ENCODE peak calls at places on chromosome 4, in five cellular contexts. One of them, this sample, is unnamed.

GRCh38 chr4:110702326-110702725 is 79.4 kb upstream of the PITX2 start:
- DNase-seq in ovary: no peak
- DNase-seq in ascending aorta: no peak
- DNase-seq in astrocyte: no peak
- DNase-seq in OCI-LY7: no peak
- DNase-seq in this sample: no peak

GRCh38 chr4:13504374-13504773 is 20.2 kb upstream of the RAB28 start:
- DNase-seq in ascending aorta: no peak
- DNase-seq in astrocyte: no peak
- DNase-seq in ovary: no peak
- DNase-seq in OCI-LY7: no peak
- DNase-seq in this sample: no peak

GRCh38 chr4:152981278-152981677 is 45.2 kb downstream of the FHDC1 start:
- DNase-seq in OCI-LY7: no peak
- DNase-seq in astrocyte: peak
- DNase-seq in ascending aorta: no peak
- DNase-seq in ovary: no peak
- DNase-seq in this sample: no peak

GRCh38 chr4:162458051-162458450 is 294.3 kb upstream of the FSTL5 start:
- DNase-seq in OCI-LY7: no peak
- DNase-seq in ascending aorta: no peak
- DNase-seq in astrocyte: no peak
- DNase-seq in ovary: no peak
- DNase-seq in this sample: no peak

GRCh38 chr4:101795704-101796103 is 5.2 kb downstream of the BANK1 start:
- DNase-seq in astrocyte: no peak
- DNase-seq in ascending aorta: no peak
- DNase-seq in OCI-LY7: no peak
- DNase-seq in ovary: no peak
- DNase-seq in this sample: no peak

GRCh38 chr4:24565054-24565453 is 19.3 kb downstream of the DHX15 start:
- DNase-seq in ovary: no peak
- DNase-seq in OCI-LY7: no peak
- DNase-seq in ascending aorta: no peak
- DNase-seq in astrocyte: no peak
- DNase-seq in this sample: no peak

GRCh38 chr4:182768821-182769220 is 148.4 kb downstream of the DCTD start:
- DNase-seq in OCI-LY7: no peak
- DNase-seq in astrocyte: peak
- DNase-seq in ovary: no peak
- DNase-seq in ascending aorta: no peak
- DNase-seq in this sample: no peak

GRCh38 chr4:112284662-112285411 is 867 bp downstream of the TIFA start:
- DNase-seq in OCI-LY7: peak
- DNase-seq in astrocyte: peak
- DNase-seq in ascending aorta: no peak
- DNase-seq in ovary: no peak
- DNase-seq in this sample: no peak

GRCh38 chr4:42954925-42955669 is 62.6 kb downstream of the GRXCR1 start:
- DNase-seq in astrocyte: no peak
- DNase-seq in OCI-LY7: no peak
- DNase-seq in ascending aorta: no peak
- DNase-seq in ovary: no peak
- DNase-seq in this sample: no peak

DNA sequence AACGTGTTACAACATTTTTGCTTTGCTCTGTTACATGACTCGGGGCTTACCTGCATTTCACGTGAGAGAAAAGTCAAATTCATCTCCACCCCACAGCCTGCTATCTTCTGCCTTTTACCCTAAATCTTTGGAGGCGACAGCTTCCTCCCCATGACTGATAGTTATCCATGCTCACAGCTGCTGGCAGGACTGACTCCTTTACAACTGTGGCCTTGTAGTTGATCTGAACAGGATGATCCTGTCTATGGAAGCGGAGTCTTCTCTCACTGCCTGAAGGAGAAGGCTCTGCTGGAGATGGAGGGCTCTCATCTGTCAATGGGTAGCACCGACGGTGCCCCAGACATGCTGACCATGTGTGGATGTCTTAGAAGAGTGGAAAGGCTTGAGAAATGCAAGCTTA is 151.0 kb downstream of the CBR4 start:
- DNase-seq in ovary: no peak
- DNase-seq in astrocyte: no peak
- DNase-seq in ascending aorta: no peak
- DNase-seq in OCI-LY7: no peak
- DNase-seq in this sample: no peak
- TF ChIP-seq CTCF in ovary: no peak
- TF ChIP-seq CTCF in astrocyte: no peak
- TF ChIP-seq CTCF in ascending aorta: no peak
- TF ChIP-seq CTCF in OCI-LY7: no peak
- TF ChIP-seq CTCF in this sample: no peak

DNA sequence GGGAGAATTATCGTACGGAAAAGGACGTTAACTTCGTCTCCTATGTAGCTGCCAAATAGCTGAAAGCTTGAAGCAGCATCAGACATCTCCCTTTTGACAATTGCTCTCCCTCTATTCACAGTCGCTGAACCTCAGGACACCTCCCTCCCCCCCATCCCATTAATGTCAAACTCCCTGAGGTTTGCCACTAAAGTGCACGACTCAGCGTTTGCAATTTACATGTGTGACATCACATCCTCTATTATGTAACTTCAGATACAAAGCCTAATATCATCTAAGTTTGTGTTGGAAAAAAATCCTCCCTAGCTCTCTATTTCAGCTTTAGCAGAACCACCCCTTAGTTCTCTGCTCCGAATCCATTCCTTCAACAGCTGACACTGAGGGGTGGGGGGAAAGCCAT is 5.5 kb upstream of the NR3C2 start:
- DNase-seq in OCI-LY7: no peak
- DNase-seq in ovary: no peak
- DNase-seq in ascending aorta: no peak
- DNase-seq in astrocyte: no peak
- DNase-seq in this sample: no peak
- H3K27ac ChIP-seq in OCI-LY7: no peak
- H3K27ac ChIP-seq in ovary: peak
- H3K27ac ChIP-seq in ascending aorta: no peak
- H3K27ac ChIP-seq in astrocyte: no peak
- H3K27ac ChIP-seq in this sample: no peak

GRCh38 chr4:16082038-16082423 is 1.8 kb downstream of the PROM1 start:
- DNase-seq in OCI-LY7: no peak
- DNase-seq in ascending aorta: no peak
- DNase-seq in astrocyte: no peak
- DNase-seq in ovary: no peak
- DNase-seq in this sample: no peak
- H3K4me3 ChIP-seq in OCI-LY7: no peak
- H3K4me3 ChIP-seq in ascending aorta: peak
- H3K4me3 ChIP-seq in astrocyte: peak
- H3K4me3 ChIP-seq in ovary: peak
- H3K4me3 ChIP-seq in this sample: no peak

GRCh38 chr4:6123541-6123940 is 76.8 kb downstream of the JAKMIP1 start:
- DNase-seq in OCI-LY7: no peak
- DNase-seq in astrocyte: no peak
- DNase-seq in ascending aorta: no peak
- DNase-seq in ovary: no peak
- DNase-seq in this sample: no peak
- TF ChIP-seq CTCF in OCI-LY7: no peak
- TF ChIP-seq CTCF in astrocyte: no peak
- TF ChIP-seq CTCF in ascending aorta: no peak
- TF ChIP-seq CTCF in ovary: no peak
- TF ChIP-seq CTCF in this sample: no peak

DNA sequence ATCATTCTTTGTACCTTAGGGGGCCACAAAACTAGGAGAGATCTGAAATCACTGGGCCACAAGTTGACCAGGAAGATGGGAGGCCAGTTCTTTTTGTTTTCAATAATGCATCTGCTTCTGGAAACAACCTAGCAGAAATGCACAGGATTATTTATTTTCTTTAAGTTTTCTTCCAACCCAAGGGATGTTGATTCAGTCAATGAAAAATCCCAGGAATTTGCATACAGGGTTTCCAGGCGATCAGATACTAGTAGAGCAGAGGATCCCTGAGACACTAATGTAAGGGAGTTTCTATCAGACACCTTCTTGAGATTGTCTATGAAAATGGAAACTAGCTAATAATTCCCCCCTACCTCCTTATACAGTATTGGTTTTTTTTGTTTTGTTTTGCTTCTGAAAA is 7.4 kb downstream of the ATOH1 start:
- DNase-seq in ascending aorta: no peak
- DNase-seq in OCI-LY7: no peak
- DNase-seq in astrocyte: no peak
- DNase-seq in ovary: no peak
- DNase-seq in this sample: peak
- H3K27ac ChIP-seq in ascending aorta: no peak
- H3K27ac ChIP-seq in OCI-LY7: no peak
- H3K27ac ChIP-seq in astrocyte: no peak
- H3K27ac ChIP-seq in ovary: no peak
- H3K27ac ChIP-seq in this sample: no peak

GRCh38 chr4:1862055-1862911 is 6.3 kb upstream of the LETM1 start:
- DNase-seq in ascending aorta: no peak
- DNase-seq in astrocyte: no peak
- DNase-seq in ovary: no peak
- DNase-seq in OCI-LY7: no peak
- DNase-seq in this sample: no peak
- H3K4me3 ChIP-seq in ascending aorta: peak
- H3K4me3 ChIP-seq in astrocyte: no peak
- H3K4me3 ChIP-seq in ovary: no peak
- H3K4me3 ChIP-seq in OCI-LY7: no peak
- H3K4me3 ChIP-seq in this sample: no peak

This sample was measured in AG04450.